ENCODE peak calls at places on chromosomes 11 and 22, in four cellular contexts. N is K562, I is GM12878, S is WTC11. L is an unnamed sample.

GRCh38 chr11:134032501-134033091 is 36.3 kb upstream of the JAM3 start:
- DNase-seq in S (peak), N (no peak), I (no peak), L (no peak)

GRCh38 chr11:127035812-127036211 is 35.2 kb upstream of the KIRREL3 start:
- DNase-seq in S (no peak), I (no peak), N (no peak), L (no peak)

GRCh38 chr11:125903753-125904659 is at the start of gene DDX25:
- DNase-seq in S (peak), I (no peak), N (no peak), L (no peak)

GRCh38 chr11:7270233-7270760 is 18.6 kb downstream of the SYT9 start:
- DNase-seq in I (no peak), N (no peak), S (no peak), L (no peak)

GRCh38 chr22:33726294-33726711 is 194.0 kb downstream of the LARGE1 start:
- DNase-seq in I (no peak), N (no peak), S (no peak), L (no peak)

GRCh38 chr11:44651535-44652130 is 75.1 kb upstream of the TSPAN18 start:
- DNase-seq in S (no peak), I (no peak), N (no peak), L (no peak)

GRCh38 chr11:93895106-93895862 is 44.9 kb upstream of the VSTM5 start:
- DNase-seq in I (no peak), S (peak), N (peak), L (peak)

GRCh38 chr11:94175545-94175944 is 46.9 kb downstream of the PANX1 start:
- DNase-seq in I (no peak), S (no peak), N (no peak), L (no peak)

GRCh38 chr11:77361184-77361583 is 59.7 kb upstream of the GDPD4 start:
- DNase-seq in N (no peak), S (no peak), I (no peak), L (no peak)

GRCh38 chr11:7353100-7353499 is 101.4 kb downstream of the SYT9 start:
- DNase-seq in S (peak), I (peak), N (peak), L (peak)

GRCh38 chr11:1732421-1733008 is 17.9 kb downstream of the IFITM10 start:
- DNase-seq in I (no peak), N (no peak), S (no peak), L (no peak)

GRCh38 chr11:45383229-45383628 is 97.1 kb upstream of the SYT13 start:
- DNase-seq in N (no peak), I (no peak), S (no peak), L (no peak)

DNA sequence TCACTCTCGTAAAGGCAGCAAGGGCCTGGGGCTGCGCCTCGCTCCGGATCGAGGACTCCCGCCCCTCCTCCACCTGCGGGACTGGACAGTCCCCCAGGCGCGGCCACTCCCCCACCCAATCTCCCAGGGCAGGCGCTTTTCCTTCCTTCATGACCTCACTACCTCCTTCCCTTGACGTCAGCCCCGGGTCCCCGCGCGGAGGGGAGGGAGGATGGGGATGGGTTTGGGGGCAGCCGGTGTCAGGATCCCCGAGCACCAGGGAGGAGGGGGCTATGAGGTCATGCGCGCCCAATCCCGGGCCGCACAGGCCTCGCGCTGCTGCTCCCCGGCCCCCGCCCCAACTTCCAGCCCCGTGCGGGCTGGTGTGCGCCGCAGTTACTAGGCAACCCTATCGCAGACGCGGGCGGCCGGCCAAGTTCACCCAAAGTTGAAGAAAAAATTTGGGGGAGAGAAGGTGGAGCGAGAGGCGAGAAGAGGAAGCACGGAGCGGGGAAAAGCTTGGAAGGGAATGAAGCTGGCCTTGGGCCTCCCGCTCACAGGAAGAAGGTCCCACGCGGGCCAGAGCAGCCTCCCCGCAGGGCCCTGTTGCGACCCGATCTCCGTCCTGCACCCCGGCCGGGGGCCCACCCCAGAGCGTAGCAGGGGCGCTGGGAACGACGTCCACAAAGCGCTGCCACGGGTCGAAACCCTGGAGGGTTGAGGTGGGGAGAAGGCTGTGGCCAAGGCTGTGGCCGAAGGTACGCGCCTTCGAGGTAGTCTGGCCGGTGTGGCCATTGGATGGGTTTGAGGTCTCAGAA is 8.3 kb downstream of the WT1 start:
- DNase-seq in S (peak), I (no peak), N (peak), L (no peak)
- TF ChIP-seq ATF3 in S (no peak), I (no peak), N (no peak), L (no peak)

DNA sequence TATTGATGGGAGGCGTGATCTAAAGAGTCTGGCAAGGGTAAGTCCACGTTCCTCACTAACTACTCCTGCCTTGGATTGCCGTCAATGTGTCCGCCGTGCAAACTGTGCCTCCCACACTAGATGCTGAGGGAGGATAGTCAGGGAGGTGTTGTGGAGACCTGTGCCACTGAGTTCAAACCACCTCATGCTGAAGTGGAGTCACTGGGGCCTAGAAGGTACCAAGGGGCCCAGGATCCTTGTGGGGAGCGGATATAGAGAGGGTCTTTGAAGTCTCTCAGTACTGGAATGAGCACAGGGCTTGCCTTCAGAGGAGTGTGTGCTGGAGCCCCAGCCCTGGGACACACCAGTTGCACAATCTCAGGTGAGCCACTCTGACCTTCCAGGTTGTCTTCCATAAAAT is 27.1 kb upstream of the TMPRSS4 start:
- DNase-seq in I (no peak), S (no peak), N (no peak), L (no peak)
- TF ChIP-seq ATF3 in I (no peak), S (no peak), N (no peak), L (no peak)

GRCh38 chr11:119728651-119729580 is at the start of gene NECTIN1:
- DNase-seq in I (no peak), S (peak), N (peak), L (peak)
- TF ChIP-seq ATF3 in I (no peak), S (no peak), N (no peak), L (no peak)

GRCh38 chr11:79287952-79288351 is 152.9 kb downstream of the TENM4 start:
- DNase-seq in I (no peak), N (no peak), S (no peak), L (no peak)
- TF ChIP-seq ATF3 in I (no peak), N (no peak), S (no peak), L (no peak)